ENCODE peak calls at places on chromosomes 5 and 9, in four cellular contexts. O, M, C and S are unnamed samples.

GRCh38 chr5:82603280-82603987 is 325.3 kb upstream of the RPS23 start:
- DNase-seq in O (no peak), M (no peak), C (no peak), S (no peak)

GRCh38 chr9:89815061-89815902 is 210.5 kb downstream of the GADD45G start:
- DNase-seq in O (no peak), M (no peak), C (no peak), S (no peak)

GRCh38 chr5:178339272-178339671 is 106.7 kb upstream of the PHYKPL start:
- DNase-seq in O (no peak), M (no peak), C (no peak), S (no peak)

GRCh38 chr5:177304392-177305119 is 957 bp downstream of the PRELID1 start:
- DNase-seq in O (no peak), M (no peak), C (no peak), S (no peak)

GRCh38 chr9:115117999-115118470 is at the start of gene TNC:
- DNase-seq in O (peak), M (no peak), C (peak), S (peak)

GRCh38 chr9:125343518-125344284 is 82.1 kb downstream of the GAPVD1 start:
- DNase-seq in O (peak), M (no peak), C (peak), S (peak)

GRCh38 chr5:156232251-156232869 is 94.6 kb upstream of the SGCD start:
- DNase-seq in O (no peak), M (no peak), C (no peak), S (no peak)

GRCh38 chr9:79300153-79300552 is 271.6 kb upstream of the TLE4 start:
- DNase-seq in O (no peak), M (no peak), C (no peak), S (no peak)

GRCh38 chr5:9356306-9356942 is 189.5 kb downstream of the SEMA5A start:
- DNase-seq in O (no peak), M (no peak), C (no peak), S (no peak)

GRCh38 chr9:113538131-113538530 is 74.6 kb downstream of the RGS3 start:
- DNase-seq in O (no peak), M (no peak), C (no peak), S (no peak)

GRCh38 chr5:83632874-83633273 is 87.8 kb downstream of the HAPLN1 start:
- DNase-seq in O (peak), M (no peak), C (peak), S (no peak)

GRCh38 chr5:173496129-173496882 is 120.1 kb downstream of the BOD1 start:
- DNase-seq in O (no peak), M (no peak), C (peak), S (no peak)

GRCh38 chr5:144947019-144947418 is 776.3 kb downstream of the KCTD16 start:
- DNase-seq in O (no peak), M (no peak), C (no peak), S (no peak)

GRCh38 chr5:58450811-58451629 is 8.9 kb downstream of the PLK2 start:
- DNase-seq in O (no peak), M (no peak), C (no peak), S (no peak)

GRCh38 chr5:125485003-125485641 is 738.7 kb upstream of the ZNF608 start:
- DNase-seq in O (peak), M (no peak), C (peak), S (no peak)

GRCh38 chr9:137814436-137814835 is 63.1 kb upstream of the CACNA1B start:
- DNase-seq in O (no peak), M (no peak), C (no peak), S (no peak)

GRCh38 chr9:112631313-112631712 is 86.6 kb downstream of the INIP start:
- DNase-seq in O (no peak), M (no peak), C (no peak), S (no peak)

GRCh38 chr9:119544492-119544891 is 175.3 kb upstream of the BRINP1 start:
- DNase-seq in O (no peak), M (no peak), C (no peak), S (no peak)

GRCh38 chr9:2109066-2109650 is 94.0 kb downstream of the SMARCA2 start:
- DNase-seq in O (no peak), M (no peak), C (peak), S (no peak)

GRCh38 chr9:79616971-79617370 is 45.2 kb downstream of the TLE4 start:
- DNase-seq in O (no peak), M (no peak), C (no peak), S (no peak)

GRCh38 chr5:69528015-69528414 is 32.0 kb upstream of the GTF2H2C start:
- DNase-seq in O (no peak), M (no peak), C (no peak), S (no peak)

GRCh38 chr5:116032094-116032517 is at the start of gene ARL14EPL:
- DNase-seq in O (peak), M (no peak), C (peak), S (peak)

GRCh38 chr5:206406-206805 is 11.5 kb downstream of the CCDC127 start:
- DNase-seq in O (no peak), M (no peak), C (no peak), S (no peak)

GRCh38 chr5:169547508-169547907 is 36.1 kb upstream of the SPDL1 start:
- DNase-seq in O (no peak), M (no peak), C (no peak), S (no peak)

GRCh38 chr5:45696206-45696836 is at the start of gene HCN1:
- DNase-seq in O (peak), M (peak), C (peak), S (peak)

GRCh38 chr9:94802795-94803194 is 76.3 kb downstream of the AOPEP start:
- DNase-seq in O (no peak), M (no peak), C (no peak), S (no peak)

GRCh38 chr5:36172593-36172992 is 20.7 kb downstream of the SKP2 start:
- DNase-seq in O (no peak), M (no peak), C (no peak), S (no peak)

GRCh38 chr5:173786296-173787187 is 101.6 kb upstream of the CPEB4 start:
- DNase-seq in O (no peak), M (no peak), C (no peak), S (no peak)

GRCh38 chr5:53936481-53937352 is 373.7 kb downstream of the ARL15 start:
- DNase-seq in O (peak), M (no peak), C (no peak), S (no peak)

GRCh38 chr5:74575741-74576538 is 64.6 kb downstream of the ENC1 start:
- DNase-seq in O (peak), M (no peak), C (peak), S (no peak)

GRCh38 chr5:3518576-3518975 is 77.1 kb upstream of the IRX1 start:
- DNase-seq in O (no peak), M (no peak), C (no peak), S (no peak)

GRCh38 chr9:35948451-35948850 is 9.5 kb downstream of the OR2S2 start:
- DNase-seq in O (no peak), M (no peak), C (no peak), S (no peak)

GRCh38 chr5:178790371-178790770 is 59.9 kb upstream of the ZNF354A start:
- DNase-seq in O (no peak), M (no peak), C (no peak), S (no peak)

GRCh38 chr5:122985006-122985700 is 51.4 kb downstream of the PPIC start:
- DNase-seq in O (no peak), M (no peak), C (no peak), S (no peak)

GRCh38 chr9:23622396-23622795 is 203.6 kb downstream of the ELAVL2 start:
- DNase-seq in O (no peak), M (no peak), C (no peak), S (no peak)

GRCh38 chr5:141382469-141383294 is at the start of gene PCDHGA7:
- DNase-seq in O (no peak), M (no peak), C (peak), S (no peak)

GRCh38 chr9:14961372-14962068 is 51.3 kb upstream of the FREM1 start:
- DNase-seq in O (no peak), M (no peak), C (no peak), S (no peak)